ENCODE peak calls at places on chromosome 9, in six cellular contexts. I, S, G, E, V and M are unnamed samples.

GRCh38 chr9:96688745-96689464 is 33.8 kb upstream of the PRXL2C start:
- DNase-seq in I (no peak), S (no peak), G (no peak), E (no peak), V (no peak), M (no peak)

GRCh38 chr9:77457916-77458592 is 190.1 kb downstream of the GNA14 start:
- DNase-seq in I (peak; percentile 38), S (peak; percentile 77), G (peak; percentile 52), E (no peak), V (peak; percentile 48), M (no peak)

GRCh38 chr9:89802809-89803355 is 198.1 kb downstream of the GADD45G start:
- DNase-seq in I (no peak), S (peak; percentile 82), G (peak; percentile 33), E (peak; percentile 74), V (no peak), M (no peak)

GRCh38 chr9:96574931-96575351 is 44.7 kb downstream of the CDC14B start:
- DNase-seq in I (no peak), S (no peak), G (no peak), E (no peak), V (no peak), M (no peak)

GRCh38 chr9:37036237-37037136 is 2.4 kb upstream of the PAX5 start:
- DNase-seq in I (no peak), S (peak; percentile 30), G (no peak), E (peak; percentile 64), V (no peak), M (no peak)

GRCh38 chr9:71895122-71895521 is 15.9 kb downstream of the ABHD17B start:
- DNase-seq in I (no peak), S (no peak), G (no peak), E (no peak), V (no peak), M (no peak)

GRCh38 chr9:113160571-113160970 is 9.8 kb downstream of the SLC31A2 start:
- DNase-seq in I (no peak), S (no peak), G (no peak), E (no peak), V (no peak), M (no peak)

GRCh38 chr9:16266648-16267276 is 603.7 kb downstream of the BNC2 start:
- DNase-seq in I (peak; percentile 2), S (no peak), G (no peak), E (no peak), V (no peak), M (no peak)

GRCh38 chr9:135015986-135016640 is 71.4 kb upstream of the OLFM1 start:
- DNase-seq in I (no peak), S (no peak), G (peak; percentile 72), E (no peak), V (no peak), M (no peak)

GRCh38 chr9:112631313-112631712 is 86.6 kb downstream of the INIP start:
- DNase-seq in I (no peak), S (no peak), G (no peak), E (no peak), V (no peak), M (no peak)

GRCh38 chr9:34154052-34154451 is 24.8 kb upstream of the UBAP1 start:
- DNase-seq in I (no peak), S (no peak), G (no peak), E (no peak), V (no peak), M (no peak)

GRCh38 chr9:115849679-115850412 is 303.7 kb upstream of the PAPPA start:
- DNase-seq in I (no peak), S (no peak), G (no peak), E (no peak), V (no peak), M (no peak)

GRCh38 chr9:114276908-114277821 is 45.7 kb upstream of the ORM1 start:
- DNase-seq in I (no peak), S (no peak), G (no peak), E (peak; percentile 39), V (no peak), M (no peak)

GRCh38 chr9:125810161-125810560 is 63.0 kb downstream of the PBX3 start:
- DNase-seq in I (no peak), S (no peak), G (no peak), E (no peak), V (no peak), M (no peak)

GRCh38 chr9:26685857-26686256 is 206.7 kb downstream of the CAAP1 start:
- DNase-seq in I (no peak), S (no peak), G (no peak), E (no peak), V (no peak), M (no peak)

GRCh38 chr9:135748676-135749075 is 46.7 kb downstream of the KCNT1 start:
- DNase-seq in I (no peak), S (no peak), G (no peak), E (no peak), V (no peak), M (no peak)

GRCh38 chr9:89593776-89594427 is 10.9 kb upstream of the GADD45G start:
- DNase-seq in I (peak; percentile 58), S (no peak), G (peak; percentile 31), E (no peak), V (peak; percentile 54), M (peak; percentile 36)

GRCh38 chr9:297104-297794 is 82.6 kb downstream of the DOCK8 start:
- DNase-seq in I (no peak), S (peak; percentile 56), G (no peak), E (no peak), V (no peak), M (no peak)

GRCh38 chr9:91676042-91676441 is 252.4 kb upstream of the NFIL3 start:
- DNase-seq in I (no peak), S (no peak), G (no peak), E (no peak), V (no peak), M (no peak)

GRCh38 chr9:34964458-34964857 is 6.4 kb downstream of the PHF24 start:
- DNase-seq in I (no peak), S (no peak), G (no peak), E (no peak), V (no peak), M (no peak)

GRCh38 chr9:113956901-113957777 is 81.0 kb downstream of the ZNF618 start:
- DNase-seq in I (no peak), S (no peak), G (no peak), E (no peak), V (no peak), M (no peak)

GRCh38 chr9:109843651-109844050 is 63.7 kb downstream of the PALM2AKAP2 start:
- DNase-seq in I (no peak), S (no peak), G (peak; percentile 44), E (no peak), V (no peak), M (no peak)

GRCh38 chr9:129313331-129313955 is 135.4 kb upstream of the IER5L start:
- DNase-seq in I (no peak), S (no peak), G (no peak), E (peak; percentile 41), V (no peak), M (peak; percentile 9)

GRCh38 chr9:109248133-109248581 is 72.7 kb downstream of the EPB41L4B start:
- DNase-seq in I (no peak), S (no peak), G (no peak), E (no peak), V (no peak), M (no peak)

GRCh38 chr9:90394866-90395265 is 247.8 kb downstream of the DIRAS2 start:
- DNase-seq in I (no peak), S (no peak), G (no peak), E (no peak), V (no peak), M (no peak)

GRCh38 chr9:108396193-108396592 is 459.6 kb downstream of the ACTL7B start:
- DNase-seq in I (no peak), S (no peak), G (no peak), E (no peak), V (no peak), M (no peak)

GRCh38 chr9:136851941-136852663 is at the start of gene MAMDC4:
- DNase-seq in I (no peak), S (no peak), G (no peak), E (no peak), V (no peak), M (no peak)

GRCh38 chr9:90098456-90098855 is 493.6 kb downstream of the GADD45G start:
- DNase-seq in I (no peak), S (no peak), G (no peak), E (no peak), V (no peak), M (no peak)

GRCh38 chr9:137793196-137793841 is 84.3 kb upstream of the CACNA1B start:
- DNase-seq in I (no peak), S (peak; percentile 78), G (no peak), E (no peak), V (no peak), M (no peak)

GRCh38 chr9:24479696-24480095 is 66.0 kb downstream of the IZUMO3 start:
- DNase-seq in I (no peak), S (no peak), G (no peak), E (no peak), V (no peak), M (no peak)